ENCODE peak calls at places on chromosome 1, in ten cellular contexts. C, L, T, V, W, B, M, F, P and Z are unnamed samples.

GRCh38 chr1:201898992-201899391 is 10.3 kb downstream of the SHISA4 start:
- DNase-seq in F (no peak), W (no peak), M (no peak), B (no peak), P (no peak), L (no peak), T (no peak), V (no peak), C (no peak), Z (no peak)

GRCh38 chr1:203559523-203559922 is 65.6 kb downstream of the OPTC start:
- DNase-seq in V (peak), F (no peak), P (no peak), L (no peak), T (no peak), W (peak), C (peak), B (no peak), M (peak), Z (no peak)

GRCh38 chr1:9900142-9901043 is 9.7 kb downstream of the CTNNBIP1 start:
- DNase-seq in P (peak), C (peak), V (peak), L (no peak), W (no peak), B (peak), M (no peak), F (peak), T (no peak), Z (peak)

GRCh38 chr1:67347688-67348472 is 40.2 kb downstream of the IL12RB2 start:
- DNase-seq in T (no peak), B (peak), V (peak), M (peak), L (peak), P (no peak), W (peak), C (no peak), F (peak), Z (peak)

GRCh38 chr1:27864264-27864895 is 8.0 kb upstream of the THEMIS2 start:
- DNase-seq in L (no peak), M (no peak), V (no peak), T (no peak), C (no peak), F (peak), W (peak), B (no peak), P (no peak), Z (no peak)

GRCh38 chr1:151327223-151327902 is at the start of gene PI4KB:
- DNase-seq in M (peak), T (peak), W (peak), C (peak), L (peak), V (peak), P (peak), F (peak), B (peak), Z (peak)

GRCh38 chr1:205247130-205247921 is 19.6 kb downstream of the TMCC2 start:
- DNase-seq in L (peak), W (no peak), M (peak), C (peak), V (peak), F (no peak), B (no peak), T (no peak), P (no peak), Z (no peak)

GRCh38 chr1:164576311-164577271 is 17.6 kb downstream of the PBX1 start:
- DNase-seq in P (no peak), W (no peak), C (no peak), T (no peak), L (no peak), M (peak), B (no peak), V (peak), F (no peak), Z (peak)

GRCh38 chr1:97145321-97145956 is 423.9 kb downstream of the PTBP2 start:
- DNase-seq in V (no peak), B (no peak), L (no peak), W (no peak), T (no peak), P (no peak), F (peak), C (no peak), M (peak), Z (no peak)

DNA sequence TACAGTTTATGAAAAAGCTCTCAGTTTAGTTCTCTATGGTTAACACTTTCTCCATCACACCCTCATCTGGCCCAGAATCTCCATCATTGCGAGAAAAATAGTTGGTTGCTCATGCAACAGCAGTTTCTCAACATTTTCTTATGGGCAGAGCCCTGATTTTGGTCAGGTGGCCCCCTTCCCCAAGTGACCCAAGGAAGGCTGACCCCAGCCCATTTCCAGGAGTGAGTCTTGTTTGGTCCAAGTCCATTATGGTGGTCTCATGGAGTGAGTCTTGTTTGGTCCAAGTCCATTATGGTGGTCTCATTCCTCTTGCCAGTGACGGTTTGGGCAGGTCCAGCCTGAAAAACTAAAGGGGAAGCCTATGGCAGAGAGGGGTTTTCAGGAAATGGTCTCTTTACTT is 1.5 kb upstream of the TRIM62 start:
- DNase-seq in F (no peak), W (no peak), M (no peak), L (no peak), T (no peak), B (no peak), V (no peak), P (no peak), C (no peak), Z (no peak)
- H3K27ac ChIP-seq in F (no peak), W (no peak), M (no peak), L (no peak), T (no peak), B (peak), V (no peak), P (no peak), C (no peak), Z (no peak)

GRCh38 chr1:88876573-88877335 is 14.6 kb downstream of the GTF2B start:
- DNase-seq in M (peak), W (no peak), V (no peak), T (no peak), F (no peak), P (no peak), L (no peak), B (no peak), C (no peak), Z (no peak)
- H3K27ac ChIP-seq in M (no peak), W (no peak), V (no peak), T (no peak), F (no peak), P (no peak), L (no peak), B (no peak), C (no peak), Z (no peak)

GRCh38 chr1:198620951-198621824 is 17.7 kb upstream of the PTPRC start:
- DNase-seq in V (no peak), L (peak), F (no peak), W (no peak), P (no peak), B (no peak), C (no peak), T (peak), M (no peak), Z (no peak)
- H3K27ac ChIP-seq in V (no peak), L (peak), F (no peak), W (no peak), P (no peak), B (no peak), C (no peak), T (peak), M (no peak), Z (no peak)

GRCh38 chr1:155984341-155984740 is 6.0 kb upstream of the ARHGEF2 start:
- DNase-seq in L (peak), P (no peak), M (no peak), W (no peak), V (no peak), F (no peak), C (no peak), B (no peak), T (no peak), Z (peak)
- H3K27ac ChIP-seq in L (peak), P (peak), M (peak), W (no peak), V (peak), F (no peak), C (peak), B (peak), T (no peak), Z (no peak)

DNA sequence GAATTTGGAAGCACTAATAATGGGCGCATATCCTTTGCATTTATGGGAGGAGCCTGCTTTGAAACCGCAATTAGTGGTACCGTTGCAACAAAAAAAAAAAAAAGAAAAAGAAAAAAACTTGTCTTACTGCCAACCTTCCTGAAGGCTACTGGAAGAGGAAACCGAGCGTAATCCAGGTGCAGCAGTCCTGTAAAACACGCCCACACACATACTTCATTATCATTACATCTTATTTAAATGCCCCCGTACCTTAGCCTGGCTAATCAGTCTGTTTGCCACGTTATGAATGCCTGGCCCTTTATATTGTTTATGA is 686 bp upstream of the ZNF281 start:
- DNase-seq in C (no peak), B (peak), T (peak), V (no peak), M (no peak), W (peak), P (no peak), L (peak), F (no peak), Z (no peak)
- H3K27ac ChIP-seq in C (no peak), B (peak), T (no peak), V (peak), M (no peak), W (peak), P (peak), L (no peak), F (peak), Z (no peak)

GRCh38 chr1:161068306-161069200 is 1.1 kb downstream of the ARHGAP30 start:
- DNase-seq in P (peak), W (no peak), T (peak), L (peak), M (no peak), V (peak), C (peak), F (no peak), B (peak), Z (peak)
- H3K27ac ChIP-seq in P (peak), W (no peak), T (peak), L (peak), M (no peak), V (no peak), C (no peak), F (no peak), B (no peak), Z (peak)

DNA sequence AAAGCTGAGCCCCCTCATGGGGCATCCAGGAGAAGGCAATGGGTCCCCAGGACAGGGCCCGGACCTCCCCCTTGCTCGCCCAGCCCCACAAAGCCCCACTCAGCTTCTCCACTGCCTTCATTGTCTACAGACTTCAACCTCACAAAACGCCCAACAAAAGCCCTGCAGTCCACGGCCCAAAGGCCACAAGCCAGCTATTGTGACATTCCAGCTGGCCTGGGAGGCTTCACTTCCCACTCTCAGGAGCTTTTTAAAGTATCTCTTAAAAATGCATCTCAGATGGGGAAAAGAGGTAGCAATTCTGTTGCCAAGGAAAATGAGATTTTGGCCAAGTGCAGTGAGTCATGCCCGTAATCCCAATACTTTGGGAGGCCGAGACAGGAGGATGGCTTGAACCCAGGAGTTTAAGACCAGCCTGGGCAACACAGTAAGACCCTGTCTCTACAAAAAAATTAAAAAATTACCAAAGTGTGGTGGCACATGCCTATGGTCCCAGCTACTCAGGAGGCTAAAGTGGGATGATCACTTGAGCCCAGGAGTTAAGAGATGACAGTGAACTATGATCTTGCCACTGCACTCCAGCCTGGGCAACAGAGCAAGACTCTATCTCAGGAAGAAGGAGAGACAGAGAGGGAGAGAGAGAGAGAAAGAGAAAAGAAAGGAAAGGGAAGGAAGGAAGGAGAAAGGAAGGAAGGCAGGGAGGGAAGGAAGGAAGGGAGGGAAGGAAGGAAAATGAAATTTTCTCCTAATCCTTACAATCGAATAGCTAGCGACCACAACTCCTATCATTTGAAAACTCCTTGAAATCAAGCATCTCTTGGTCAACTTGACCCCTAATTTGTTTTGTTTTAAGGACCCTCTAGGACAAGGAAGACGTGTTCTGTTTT is 31.4 kb upstream of the TARDBP start:
- DNase-seq in F (no peak), W (no peak), C (peak), P (no peak), V (peak), T (no peak), M (no peak), B (no peak), L (no peak), Z (peak)
- H3K27ac ChIP-seq in F (no peak), W (no peak), C (peak), P (peak), V (peak), T (no peak), M (no peak), B (no peak), L (no peak), Z (no peak)

DNA sequence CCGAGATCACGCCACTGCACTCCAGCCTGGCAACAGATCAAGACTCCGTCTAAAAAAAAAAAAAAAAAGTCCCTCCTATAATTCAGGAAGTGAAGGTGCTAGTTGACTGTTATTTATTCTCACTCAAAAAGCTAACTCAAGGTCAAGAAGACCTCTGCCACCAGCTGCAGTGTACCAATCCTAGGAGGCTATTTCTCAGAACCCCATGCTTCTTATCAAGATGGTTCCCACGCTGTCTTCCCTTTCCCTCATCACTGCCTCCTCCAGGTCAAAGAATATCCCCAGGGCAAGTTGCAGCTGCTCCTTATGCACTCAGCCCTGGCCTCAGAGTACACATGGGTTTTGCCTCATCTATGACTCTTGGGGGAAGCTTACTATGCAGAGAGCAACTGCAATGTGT is 53.6 kb downstream of the RERE start:
- DNase-seq in P (no peak), V (no peak), F (peak), T (no peak), W (no peak), L (no peak), B (no peak), M (peak), C (no peak), Z (no peak)
- H3K27ac ChIP-seq in P (no peak), V (no peak), F (no peak), T (no peak), W (no peak), L (no peak), B (no peak), M (no peak), C (no peak), Z (no peak)

DNA sequence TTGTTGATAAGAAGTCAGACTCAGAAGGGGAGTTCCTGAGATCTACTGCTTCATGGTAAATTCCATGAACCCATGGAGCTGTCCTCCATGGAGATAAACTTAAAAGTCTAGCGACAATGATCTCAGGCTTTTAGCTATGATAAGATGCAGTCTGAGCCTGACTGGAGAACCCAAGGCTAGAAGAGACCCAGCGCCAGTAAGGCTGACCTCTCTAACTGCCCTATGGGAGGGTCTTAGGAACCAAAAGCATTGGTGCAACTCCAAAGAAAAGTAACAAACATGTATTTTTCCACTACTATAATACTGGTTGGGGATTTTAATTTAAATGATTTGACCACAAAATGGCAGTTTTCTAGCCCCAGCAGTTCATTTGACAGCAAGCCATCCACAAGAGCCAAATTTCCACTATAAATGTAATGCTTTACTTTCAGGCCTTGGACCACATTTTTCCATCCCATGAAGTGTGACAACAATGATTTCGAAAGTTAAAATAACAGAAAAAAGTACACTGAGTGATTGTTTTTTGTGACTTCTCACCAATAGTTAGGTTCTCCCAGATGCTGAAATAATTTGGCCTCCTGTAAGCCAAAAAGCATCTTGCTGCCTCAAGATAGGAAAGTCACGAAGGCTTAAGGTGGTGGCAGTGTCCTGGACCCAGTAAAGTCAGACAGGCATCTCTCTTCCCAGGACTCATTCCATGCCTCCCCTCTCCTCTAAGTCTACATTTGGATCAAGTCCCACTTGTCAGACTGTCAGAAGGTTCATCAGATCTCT is 43.1 kb upstream of the EXOSC10 start:
- DNase-seq in B (no peak), P (no peak), C (no peak), V (no peak), F (no peak), L (no peak), W (no peak), T (no peak), M (no peak), Z (no peak)
- H3K27ac ChIP-seq in B (no peak), P (no peak), C (peak), V (peak), F (no peak), L (no peak), W (no peak), T (no peak), M (no peak), Z (peak)